ENCODE peak calls at places on chromosomes 2 and 18, in six cellular contexts. W is heart left ventricle, Z is pons, A is T-helper 22 cell, M is mucosa of descending colon, Q is T-helper 1 cell. T is an unnamed sample.
A peak's percentile ranks its signal among the peaks of the same experiment; 100 is the strongest.

GRCh38 chr2:71896385-71897144 is 251.1 kb downstream of the CYP26B1 start:
- DNase-seq in W (no peak), Z (no peak), A (no peak), M (no peak), Q (no peak), T (no peak)

GRCh38 chr2:128618642-128619041 is 300.0 kb upstream of the HS6ST1 start:
- DNase-seq in W (peak; percentile 33), Z (no peak), A (no peak), M (peak; percentile 2), Q (no peak), T (no peak)

GRCh38 chr2:236947294-236947693 is 138.4 kb upstream of the COPS8 start:
- DNase-seq in W (no peak), Z (no peak), A (no peak), M (no peak), Q (no peak), T (no peak)

GRCh38 chr2:71609958-71610357 is 156.6 kb downstream of the DYSF start:
- DNase-seq in W (no peak), Z (peak; percentile 71), A (no peak), M (no peak), Q (no peak), T (no peak)

GRCh38 chr2:23549051-23549450 is 164.1 kb downstream of the KLHL29 start:
- DNase-seq in W (no peak), Z (no peak), A (no peak), M (no peak), Q (no peak), T (peak; percentile 50)

GRCh38 chr2:168685619-168686453 is 116.6 kb upstream of the NOSTRIN start:
- DNase-seq in W (no peak), Z (no peak), A (no peak), M (no peak), Q (no peak), T (no peak)

GRCh38 chr18:12839057-12839525 is 44.9 kb downstream of the PTPN2 start:
- DNase-seq in W (no peak), Z (peak; percentile 22), A (no peak), M (no peak), Q (no peak), T (no peak)

GRCh38 chr2:9763356-9764152 is 79.7 kb upstream of the TAF1B start:
- DNase-seq in W (no peak), Z (no peak), A (no peak), M (no peak), Q (no peak), T (no peak)

GRCh38 chr18:79779021-79779699 is 18.6 kb upstream of the KCNG2 start:
- DNase-seq in W (no peak), Z (no peak), A (no peak), M (no peak), Q (no peak), T (no peak)

GRCh38 chr2:233857511-233858118 is 3.3 kb upstream of the HJURP start:
- DNase-seq in W (peak; percentile 71), Z (peak; percentile 40), A (peak; percentile 9), M (peak; percentile 77), Q (peak; percentile 37), T (no peak)

GRCh38 chr2:100394111-100394641 is 23.3 kb downstream of the CHST10 start:
- DNase-seq in W (no peak), Z (no peak), A (no peak), M (no peak), Q (no peak), T (no peak)

GRCh38 chr2:231308631-231309414 is 86.7 kb upstream of the B3GNT7 start:
- DNase-seq in W (no peak), Z (no peak), A (no peak), M (no peak), Q (no peak), T (no peak)

GRCh38 chr18:62585274-62586147 is 62.7 kb downstream of the ZCCHC2 start:
- DNase-seq in W (no peak), Z (no peak), A (no peak), M (no peak), Q (no peak), T (no peak)

GRCh38 chr2:68119504-68119903 is 38.2 kb upstream of the PNO1 start:
- DNase-seq in W (no peak), Z (no peak), A (no peak), M (no peak), Q (no peak), T (no peak)

GRCh38 chr2:149387411-149387810 is 57.0 kb downstream of the LYPD6 start:
- DNase-seq in W (no peak), Z (no peak), A (no peak), M (no peak), Q (no peak), T (no peak)

T was measured in NCI-H1930.